ENCODE peak calls at places on chromosomes 13 and 19, in ten cellular contexts. C, V, S, J, A, R, U, P, E and Q are unnamed samples.

GRCh38 chr19:46081928-46082727 is 41.3 kb upstream of the IGFL4 start:
- DNase-seq in C (peak; percentile 34), S (peak; percentile 65), J (peak; percentile 75), U (peak; percentile 55), V (peak; percentile 65), A (no peak), E (no peak), R (peak; percentile 58), P (peak; percentile 70), Q (peak; percentile 42)

GRCh38 chr13:91389186-91389585 is 9.2 kb upstream of the GPC5 start:
- DNase-seq in R (no peak), P (peak; percentile 7), A (no peak), S (no peak), C (no peak), E (no peak), V (no peak), J (no peak), U (peak; percentile 52), Q (no peak)

GRCh38 chr13:111913790-111914189 is 153.2 kb upstream of the SOX1 start:
- DNase-seq in V (no peak), J (no peak), P (no peak), E (no peak), R (peak; percentile 32), A (peak; percentile 24), S (no peak), C (no peak), U (no peak), Q (no peak)

GRCh38 chr13:32676242-32676641 is 90.0 kb downstream of the PDS5B start:
- DNase-seq in E (no peak), P (peak; percentile 60), U (no peak), R (no peak), C (no peak), S (no peak), V (no peak), J (no peak), A (peak; percentile 58), Q (no peak)

GRCh38 chr13:57629821-57630235 is 1.7 kb upstream of the PCDH17 start:
- DNase-seq in J (peak; percentile 84), E (peak; percentile 85), P (peak; percentile 93), U (peak; percentile 63), C (no peak), V (peak; percentile 23), S (peak; percentile 98), R (peak; percentile 99), A (peak; percentile 97), Q (peak; percentile 59)

GRCh38 chr13:41007359-41008118 is 11.6 kb downstream of the ELF1 start:
- DNase-seq in C (no peak), E (no peak), P (peak; percentile 16), U (peak; percentile 62), J (no peak), R (no peak), V (peak; percentile 24), A (no peak), S (peak; percentile 34), Q (no peak)

GRCh38 chr19:31834070-31834469 is 484.8 kb upstream of the TSHZ3 start:
- DNase-seq in J (no peak), C (no peak), V (no peak), S (no peak), A (no peak), E (no peak), U (no peak), P (no peak), R (no peak), Q (no peak)

GRCh38 chr13:48954086-48954485 is 21.6 kb upstream of the FNDC3A start:
- DNase-seq in A (no peak), J (peak; percentile 41), S (no peak), R (no peak), C (no peak), V (peak; percentile 15), U (peak; percentile 54), E (no peak), P (peak; percentile 76), Q (no peak)

GRCh38 chr19:47529018-47529742 is 14.3 kb upstream of the NAPA start:
- DNase-seq in U (no peak), V (no peak), P (no peak), C (no peak), S (no peak), A (no peak), E (no peak), J (no peak), R (no peak), Q (no peak)

GRCh38 chr19:47534628-47535027 is 19.8 kb upstream of the NAPA start:
- DNase-seq in A (no peak), E (no peak), J (no peak), C (no peak), S (no peak), V (no peak), U (no peak), P (no peak), R (no peak), Q (no peak)

GRCh38 chr19:47537493-47537892 is 22.6 kb upstream of the NAPA start:
- DNase-seq in C (no peak), P (no peak), U (no peak), R (no peak), S (no peak), J (no peak), V (no peak), A (no peak), E (no peak), Q (no peak)

GRCh38 chr19:47526798-47527197 is 11.9 kb upstream of the NAPA start:
- DNase-seq in A (no peak), V (no peak), U (no peak), J (no peak), R (no peak), E (no peak), C (no peak), S (no peak), P (no peak), Q (no peak)

DNA sequence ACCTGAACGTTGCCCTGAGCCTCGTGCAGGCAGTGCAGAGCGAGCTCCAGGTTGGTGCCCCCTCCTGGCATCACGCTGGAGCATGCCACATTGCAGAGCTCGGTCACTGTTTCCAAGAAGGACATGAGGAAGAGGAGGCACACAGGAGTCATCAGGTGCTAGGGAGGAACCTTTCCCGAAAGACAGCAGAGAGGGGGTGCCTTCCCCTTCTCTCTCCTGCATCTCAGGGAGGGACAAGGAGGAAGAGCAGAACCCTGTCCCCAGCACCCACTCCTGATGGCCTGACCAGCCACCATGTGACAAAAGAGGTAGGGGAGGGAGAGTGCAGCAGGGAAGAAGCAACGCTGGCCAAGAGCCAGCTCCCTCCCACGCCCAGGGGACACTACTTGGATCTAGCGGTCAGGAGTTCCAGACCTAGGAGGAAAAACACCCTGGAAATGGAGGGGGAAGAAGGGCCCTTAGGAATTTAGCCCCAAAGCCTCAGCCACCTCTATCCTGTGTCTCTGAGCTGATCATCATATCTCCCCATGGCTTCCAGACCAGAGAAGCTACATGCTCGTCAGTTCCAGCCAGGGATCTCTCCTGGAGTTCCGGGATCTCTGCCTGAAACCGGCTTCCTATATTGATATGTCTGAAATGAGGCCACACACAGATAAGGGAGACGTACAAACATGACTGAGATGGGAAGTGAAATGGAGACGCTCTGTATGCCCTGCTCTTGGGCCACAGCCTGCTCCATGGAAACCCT is 17.0 kb upstream of the NAPA start:
- DNase-seq in S (no peak), V (no peak), A (no peak), R (no peak), E (no peak), U (no peak), P (no peak), C (no peak), J (peak; percentile 53), Q (no peak)
- TF ChIP-seq CTCF in S (no peak), V (no peak), A (no peak), R (peak; percentile 36), E (no peak), U (no peak), P (no peak), C (no peak), J (no peak), Q (no peak)

GRCh38 chr19:2661615-2662014 is 40.9 kb downstream of the GNG7 start:
- DNase-seq in A (no peak), J (no peak), C (no peak), S (no peak), U (no peak), P (no peak), E (no peak), V (peak; percentile 7), R (peak; percentile 71), Q (no peak)

GRCh38 chr19:2665103-2665502 is 37.4 kb downstream of the GNG7 start:
- DNase-seq in P (no peak), R (no peak), E (no peak), U (no peak), A (no peak), S (no peak), C (no peak), J (no peak), V (no peak), Q (no peak)

GRCh38 chr19:2666344-2666994 is 36.0 kb downstream of the GNG7 start:
- DNase-seq in E (no peak), V (no peak), R (no peak), J (no peak), U (no peak), P (no peak), S (no peak), C (no peak), A (no peak), Q (no peak)

GRCh38 chr19:2659856-2660432 is 42.5 kb downstream of the GNG7 start:
- DNase-seq in S (peak; percentile 63), P (no peak), A (no peak), V (no peak), J (no peak), U (no peak), C (no peak), R (no peak), E (no peak), Q (no peak)

GRCh38 chr19:2663920-2664571 is 38.4 kb downstream of the GNG7 start:
- DNase-seq in E (no peak), C (peak; percentile 91), S (no peak), P (no peak), J (peak; percentile 7), R (no peak), V (no peak), A (peak; percentile 79), U (no peak), Q (no peak)
- H3K4me3 ChIP-seq in E (no peak overlapping the region), C (peak overlapping the region; percentile 14), S (no peak overlapping the region), P (no peak overlapping the region), J (no peak overlapping the region), R (no peak overlapping the region), V (no peak overlapping the region), A (no peak overlapping the region), U (no peak overlapping the region), Q (no peak overlapping the region)

GRCh38 chr19:44664976-44665375 is 6.3 kb upstream of the CEACAM19 start:
- DNase-seq in A (no peak), C (no peak), R (no peak), P (no peak), J (no peak), E (peak; percentile 8), S (no peak), V (no peak), U (no peak), Q (no peak)

GRCh38 chr19:44661904-44662303 is 9.4 kb upstream of the CEACAM19 start:
- DNase-seq in S (no peak), C (no peak), J (no peak), V (no peak), E (no peak), R (no peak), A (no peak), U (no peak), P (no peak), Q (no peak)

GRCh38 chr19:44663996-44664395 is 7.3 kb upstream of the CEACAM19 start:
- DNase-seq in J (no peak), C (no peak), E (peak; percentile 17), V (no peak), U (no peak), S (no peak), A (no peak), R (no peak), P (no peak), Q (no peak)

GRCh38 chr19:44661205-44661604 is 10.1 kb upstream of the CEACAM19 start:
- DNase-seq in A (no peak), U (no peak), S (no peak), C (no peak), P (no peak), V (no peak), E (no peak), R (no peak), J (no peak), Q (no peak)

DNA sequence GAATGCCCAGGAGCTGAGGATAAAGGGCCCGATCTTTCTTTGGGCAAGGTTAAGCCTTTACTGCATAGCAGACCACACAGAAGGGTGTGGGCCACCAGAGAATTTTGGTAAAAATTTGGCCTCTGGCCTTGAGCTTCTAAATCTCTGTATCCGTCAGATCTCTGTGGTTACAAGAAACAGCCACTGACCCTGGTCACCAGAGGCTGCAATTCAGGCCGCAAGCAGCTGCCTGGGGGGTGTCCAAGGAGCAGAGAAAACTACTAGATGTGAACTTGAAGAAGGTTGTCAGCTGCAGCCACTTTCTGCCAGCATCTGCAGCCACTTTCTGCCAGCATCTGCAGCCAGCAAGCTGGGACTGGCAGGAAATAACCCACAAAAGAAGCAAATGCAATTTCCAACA is 8.6 kb upstream of the CEACAM19 start:
- DNase-seq in S (no peak), C (no peak), V (no peak), J (peak; percentile 43), E (no peak), A (no peak), R (no peak), P (peak; percentile 61), U (no peak), Q (no peak)
- H3K36me3 ChIP-seq in S (no peaks in the 10 kb centered on the region), C (no peaks in the 10 kb centered on the region), V (peaks cover 45% of the 10 kb centered on the region), J (peaks cover 21% of the 10 kb centered on the region), E (peaks cover 51% of the 10 kb centered on the region), A (no peaks in the 10 kb centered on the region), R (peaks cover 54% of the 10 kb centered on the region), P (peaks cover 22% of the 10 kb centered on the region), U (peaks cover 32% of the 10 kb centered on the region), Q (peaks cover 28% of the 10 kb centered on the region)

GRCh38 chr19:4525563-4526002 is 7.3 kb upstream of the PLIN4 start:
- DNase-seq in C (no peak), U (no peak), P (no peak), J (no peak), R (no peak), S (no peak), V (no peak), A (no peak), E (no peak), Q (no peak)
- TF ChIP-seq CTCF in C (no peak), U (no peak), P (no peak), J (no peak), R (no peak), S (no peak), V (no peak), A (no peak), E (no peak), Q (no peak)